ENCODE peak calls at places on chromosomes 2 and 18, in seven cellular contexts. L, K, U, T, X, D and M are unnamed samples.

GRCh38 chr2:105396254-105397024 is 2.4 kb downstream of the FHL2 start:
- DNase-seq in L (peak; percentile 80), K (peak; percentile 95), U (peak; percentile 90), T (no peak), X (peak; percentile 100), D (no peak), M (peak; percentile 95)

GRCh38 chr2:55235724-55236538 is 3.4 kb downstream of the RPS27A start:
- DNase-seq in L (no peak), K (no peak), U (no peak), T (no peak), X (no peak), D (no peak), M (no peak)

GRCh38 chr18:3857544-3857943 is 407.6 kb downstream of the TGIF1 start:
- DNase-seq in L (peak; percentile 9), K (no peak), U (no peak), T (no peak), X (no peak), D (no peak), M (no peak)

GRCh38 chr2:150482111-150482510 is 5.4 kb downstream of the RND3 start:
- DNase-seq in L (no peak), K (no peak), U (peak; percentile 11), T (no peak), X (peak; percentile 8), D (no peak), M (no peak)

GRCh38 chr2:81984969-81985637 is 1680.6 kb upstream of the LRRTM1 start:
- DNase-seq in L (no peak), K (no peak), U (no peak), T (no peak), X (no peak), D (no peak), M (no peak)

GRCh38 chr2:66872056-66872821 is 437.3 kb downstream of the MEIS1 start:
- DNase-seq in L (no peak), K (no peak), U (peak; percentile 72), T (no peak), X (peak; percentile 82), D (no peak), M (peak; percentile 74)

GRCh38 chr2:100821255-100821912 is 1.4 kb downstream of the NPAS2 start:
- DNase-seq in L (no peak), K (no peak), U (peak; percentile 69), T (no peak), X (peak; percentile 46), D (peak; percentile 48), M (no peak)

GRCh38 chr2:20614201-20615045 is 36.5 kb downstream of the HS1BP3 start:
- DNase-seq in L (no peak), K (no peak), U (no peak), T (no peak), X (peak; percentile 35), D (peak; percentile 47), M (peak; percentile 38)

GRCh38 chr18:22345733-22346132 is 72.0 kb downstream of the CTAGE1 start:
- DNase-seq in L (peak; percentile 16), K (no peak), U (peak; percentile 39), T (no peak), X (no peak), D (no peak), M (no peak)

GRCh38 chr2:156430236-156430977 is 5.8 kb upstream of the GPD2 start:
- DNase-seq in L (no peak), K (no peak), U (no peak), T (no peak), X (no peak), D (no peak), M (no peak)

GRCh38 chr2:222707689-222708273 is 36.3 kb downstream of the MOGAT1 start:
- DNase-seq in L (peak; percentile 39), K (no peak), U (peak; percentile 32), T (no peak), X (peak; percentile 46), D (no peak), M (peak; percentile 90)

GRCh38 chr2:47946593-47946992 is 40.3 kb upstream of the FBXO11 start:
- DNase-seq in L (no peak), K (no peak), U (no peak), T (no peak), X (no peak), D (no peak), M (no peak)

GRCh38 chr2:53987336-53987921 is 16.6 kb upstream of the PSME4 start:
- DNase-seq in L (peak; percentile 5), K (no peak), U (peak; percentile 82), T (no peak), X (peak; percentile 95), D (no peak), M (peak; percentile 90)

GRCh38 chr2:179106342-179107178 is 56.6 kb upstream of the CCDC141 start:
- DNase-seq in L (peak; percentile 68), K (peak; percentile 83), U (peak; percentile 99), T (no peak), X (peak; percentile 99), D (no peak), M (peak; percentile 95)

GRCh38 chr2:237441605-237442004 is 27.6 kb upstream of the COL6A3 start:
- DNase-seq in L (peak; percentile 21), K (no peak), U (no peak), T (no peak), X (no peak), D (no peak), M (peak; percentile 84)

GRCh38 chr2:230322561-230323384 is 4.2 kb upstream of the SP140L start:
- DNase-seq in L (no peak), K (no peak), U (no peak), T (no peak), X (no peak), D (no peak), M (no peak)

GRCh38 chr2:230319211-230319862 is 7.7 kb upstream of the SP140L start:
- DNase-seq in L (no peak), K (no peak), U (peak; percentile 14), T (no peak), X (no peak), D (no peak), M (no peak)

GRCh38 chr2:230317366-230317765 is 9.6 kb upstream of the SP140L start:
- DNase-seq in L (no peak), K (no peak), U (no peak), T (no peak), X (no peak), D (no peak), M (no peak)

GRCh38 chr2:230321031-230321430 is 6.0 kb upstream of the SP140L start:
- DNase-seq in L (no peak), K (no peak), U (no peak), T (no peak), X (no peak), D (no peak), M (no peak)

DNA sequence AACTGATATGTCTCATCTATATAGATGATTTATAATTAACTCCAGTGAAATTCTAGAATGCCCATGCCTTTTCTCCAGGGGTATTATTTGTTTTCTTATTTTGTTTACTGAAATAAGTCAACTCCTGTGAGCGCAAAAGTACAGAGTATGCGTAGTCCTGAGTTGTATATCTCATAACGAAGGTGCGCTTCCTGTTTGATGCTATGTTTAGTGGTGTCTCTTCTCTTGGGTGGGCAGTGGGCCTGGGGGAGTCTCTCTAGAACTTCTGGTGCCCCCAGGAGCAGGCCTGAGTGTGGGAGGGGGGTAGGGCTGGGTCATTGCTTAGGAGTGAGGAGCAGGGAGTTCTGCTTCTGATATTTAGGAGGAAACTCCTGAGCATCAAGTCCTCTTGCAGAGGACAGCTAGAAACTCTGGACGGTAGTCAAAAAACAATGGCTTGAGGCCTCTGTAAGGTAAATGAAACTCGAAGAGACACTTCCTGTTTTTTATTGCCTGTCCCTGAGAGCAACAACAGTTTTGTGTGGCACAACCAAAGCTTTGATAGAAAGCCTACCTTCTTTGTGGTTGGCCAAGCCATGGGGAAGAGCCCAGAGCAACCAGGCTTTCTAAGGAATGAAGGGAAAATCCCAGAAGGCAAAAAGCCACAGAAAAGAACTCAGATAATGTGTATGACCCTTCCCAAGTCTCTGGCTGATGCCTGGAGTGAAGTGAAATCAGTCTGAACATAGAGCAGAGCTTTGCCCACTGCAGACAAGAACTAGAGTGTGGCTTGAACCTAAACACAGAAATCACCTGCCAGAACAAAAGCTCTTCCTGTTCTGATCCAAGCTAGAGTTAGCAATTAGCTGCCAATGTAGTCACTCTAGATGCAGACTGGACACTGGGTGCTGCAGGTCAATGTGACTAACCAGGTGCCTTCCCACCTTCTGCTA is 8.5 kb upstream of the SP140L start:
- DNase-seq in L (no peak), K (no peak), U (no peak), T (no peak), X (no peak), D (no peak), M (no peak)
- H3K4me3 ChIP-seq in L (no peak overlapping the region), K (no peak overlapping the region), U (no peak overlapping the region), T (no peak overlapping the region), X (no peak overlapping the region), D (no peak overlapping the region), M (no peak overlapping the region)

DNA sequence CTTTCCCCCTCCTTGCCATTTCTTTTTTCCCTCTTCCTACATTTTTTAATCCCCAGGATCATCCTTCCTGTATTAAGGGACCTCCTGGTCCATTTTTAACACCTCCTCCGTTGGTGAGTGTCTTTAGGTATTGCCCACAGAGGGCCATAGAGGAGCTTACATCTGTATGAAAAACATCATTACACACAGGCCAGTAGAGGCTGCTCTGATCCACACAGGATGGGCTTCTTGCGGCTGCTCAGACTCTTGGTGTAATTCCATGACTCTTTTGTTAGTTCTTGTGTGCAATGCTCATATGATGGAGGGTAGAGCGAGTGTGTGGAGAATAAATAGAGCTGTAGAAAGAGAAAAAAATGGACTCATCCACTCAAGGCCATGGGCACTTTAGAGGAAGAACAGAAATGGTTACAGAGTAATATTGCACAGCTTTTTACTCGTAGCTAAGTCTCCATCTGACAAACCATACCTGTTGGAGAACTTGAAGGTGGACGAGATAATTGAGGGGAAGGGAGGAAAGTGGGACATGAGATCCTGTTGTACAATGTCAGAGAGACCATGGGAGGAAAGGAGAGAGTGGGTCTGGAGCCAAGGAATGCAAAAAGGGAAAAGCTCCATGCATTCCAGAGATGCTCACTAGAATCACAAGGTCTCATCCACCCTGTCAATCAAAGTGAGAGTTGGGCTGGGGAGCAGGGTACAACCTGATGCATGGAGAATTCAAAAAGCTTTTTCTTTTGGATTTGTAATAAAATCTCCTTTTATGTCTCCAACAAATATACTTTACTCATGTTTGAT is 129.7 kb upstream of the TNP1 start:
- DNase-seq in L (no peak), K (no peak), U (no peak), T (no peak), X (peak; percentile 29), D (no peak), M (peak; percentile 30)
- TF ChIP-seq CTCF in L (no peak), K (no peak), U (no peak), T (no peak), X (peak; percentile 31), D (peak; percentile 12), M (no peak)

GRCh38 chr2:71544919-71545571 is 91.7 kb downstream of the DYSF start:
- DNase-seq in L (no peak), K (no peak), U (peak; percentile 31), T (no peak), X (peak; percentile 37), D (no peak), M (no peak)
- TF ChIP-seq EZH2 in L (no peak), K (no peak), U (no peak), T (no peak), X (no peak), D (no peak), M (no peak)

DNA sequence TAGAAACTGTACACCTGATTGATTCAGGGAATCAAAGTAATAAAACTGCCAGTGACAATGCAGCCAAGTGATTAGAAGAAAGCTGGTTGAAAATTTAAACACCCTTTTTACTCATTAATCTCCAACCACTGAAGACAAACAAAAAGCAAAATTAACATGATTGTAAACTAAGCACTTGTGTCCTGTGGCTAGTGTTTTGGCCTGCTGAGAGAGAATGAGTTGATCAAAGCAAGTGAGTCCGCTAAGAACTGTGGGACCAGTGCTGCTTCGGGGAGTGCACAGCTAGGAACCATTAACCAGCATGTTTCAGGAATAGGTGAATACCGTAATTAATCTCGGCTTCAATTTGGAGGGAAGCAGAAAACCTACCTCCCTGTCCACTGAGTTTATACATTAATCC is 13.6 kb upstream of the PAPOLG start:
- DNase-seq in L (no peak), K (no peak), U (no peak), T (no peak), X (no peak), D (peak; percentile 24), M (no peak)
- H3K4me3 ChIP-seq in L (no peak overlapping the region), K (no peak overlapping the region), U (no peak overlapping the region), T (no peak overlapping the region), X (no peak overlapping the region), D (no peak overlapping the region), M (no peak overlapping the region)